ENCODE peak calls at places on chromosome 22, in five cellular contexts. One of them, this sample, is unnamed.

GRCh38 chr22:26687439-26687838 is 30.1 kb downstream of the MIAT start:
- DNase-seq in mammary epithelial cell: no peak
- DNase-seq in fibroblast of mammary gland: no peak
- DNase-seq in lower lobe of right lung: no peak
- DNase-seq in psoas muscle: no peak
- DNase-seq in this sample: no peak

GRCh38 chr22:34236527-34236926 is 316.3 kb upstream of the LARGE1 start:
- DNase-seq in mammary epithelial cell: peak; percentile 15
- DNase-seq in fibroblast of mammary gland: no peak
- DNase-seq in lower lobe of right lung: no peak
- DNase-seq in psoas muscle: peak; percentile 46
- DNase-seq in this sample: no peak

GRCh38 chr22:31126128-31126868 is 3.5 kb downstream of the INPP5J start:
- DNase-seq in mammary epithelial cell: no peak
- DNase-seq in fibroblast of mammary gland: no peak
- DNase-seq in lower lobe of right lung: no peak
- DNase-seq in psoas muscle: no peak
- DNase-seq in this sample: no peak

GRCh38 chr22:27212617-27213177 is 555.3 kb downstream of the MIAT start:
- DNase-seq in mammary epithelial cell: no peak
- DNase-seq in fibroblast of mammary gland: peak; percentile 98
- DNase-seq in lower lobe of right lung: no peak
- DNase-seq in psoas muscle: peak; percentile 60
- DNase-seq in this sample: no peak

GRCh38 chr22:19568337-19569311 is 44.4 kb upstream of the CLDN5 start:
- DNase-seq in mammary epithelial cell: peak; percentile 91
- DNase-seq in fibroblast of mammary gland: peak; percentile 95
- DNase-seq in lower lobe of right lung: no peak
- DNase-seq in psoas muscle: no peak
- DNase-seq in this sample: no peak

GRCh38 chr22:37623075-37624016 is 14.7 kb downstream of the GGA1 start:
- DNase-seq in mammary epithelial cell: no peak
- DNase-seq in fibroblast of mammary gland: peak; percentile 49
- DNase-seq in lower lobe of right lung: peak; percentile 83
- DNase-seq in psoas muscle: peak; percentile 70
- DNase-seq in this sample: no peak

GRCh38 chr22:24156146-24156914 is 25.0 kb upstream of the SUSD2 start:
- DNase-seq in mammary epithelial cell: peak; percentile 36
- DNase-seq in fibroblast of mammary gland: peak; percentile 48
- DNase-seq in lower lobe of right lung: peak; percentile 70
- DNase-seq in psoas muscle: no peak
- DNase-seq in this sample: peak; percentile 89

GRCh38 chr22:28448625-28449024 is 231.0 kb downstream of the TTC28 start:
- DNase-seq in mammary epithelial cell: no peak
- DNase-seq in fibroblast of mammary gland: no peak
- DNase-seq in lower lobe of right lung: no peak
- DNase-seq in psoas muscle: no peak
- DNase-seq in this sample: no peak

GRCh38 chr22:41526802-41527799 is 17.2 kb downstream of the POLR3H start:
- DNase-seq in mammary epithelial cell: no peak
- DNase-seq in fibroblast of mammary gland: peak; percentile 47
- DNase-seq in lower lobe of right lung: peak; percentile 67
- DNase-seq in psoas muscle: peak; percentile 60
- DNase-seq in this sample: peak; percentile 88

GRCh38 chr22:24153353-24153752 is 27.9 kb upstream of the SUSD2 start:
- DNase-seq in mammary epithelial cell: no peak
- DNase-seq in fibroblast of mammary gland: no peak
- DNase-seq in lower lobe of right lung: no peak
- DNase-seq in psoas muscle: no peak
- DNase-seq in this sample: no peak

GRCh38 chr22:44453441-44454112 is 44.5 kb downstream of the RTL6 start:
- DNase-seq in mammary epithelial cell: no peak
- DNase-seq in fibroblast of mammary gland: peak; percentile 4
- DNase-seq in lower lobe of right lung: no peak
- DNase-seq in psoas muscle: no peak
- DNase-seq in this sample: no peak

GRCh38 chr22:38118182-38118581 is 7.7 kb upstream of the BAIAP2L2 start:
- DNase-seq in mammary epithelial cell: no peak
- DNase-seq in fibroblast of mammary gland: no peak
- DNase-seq in lower lobe of right lung: no peak
- DNase-seq in psoas muscle: no peak
- DNase-seq in this sample: no peak

GRCh38 chr22:26460202-26460601 is 23.4 kb downstream of the HPS4 start:
- DNase-seq in mammary epithelial cell: peak; percentile 47
- DNase-seq in fibroblast of mammary gland: no peak
- DNase-seq in lower lobe of right lung: no peak
- DNase-seq in psoas muscle: no peak
- DNase-seq in this sample: no peak

GRCh38 chr22:32713737-32714457 is 87.6 kb upstream of the TIMP3 start:
- DNase-seq in mammary epithelial cell: no peak
- DNase-seq in fibroblast of mammary gland: no peak
- DNase-seq in lower lobe of right lung: no peak
- DNase-seq in psoas muscle: no peak
- DNase-seq in this sample: no peak

DNA sequence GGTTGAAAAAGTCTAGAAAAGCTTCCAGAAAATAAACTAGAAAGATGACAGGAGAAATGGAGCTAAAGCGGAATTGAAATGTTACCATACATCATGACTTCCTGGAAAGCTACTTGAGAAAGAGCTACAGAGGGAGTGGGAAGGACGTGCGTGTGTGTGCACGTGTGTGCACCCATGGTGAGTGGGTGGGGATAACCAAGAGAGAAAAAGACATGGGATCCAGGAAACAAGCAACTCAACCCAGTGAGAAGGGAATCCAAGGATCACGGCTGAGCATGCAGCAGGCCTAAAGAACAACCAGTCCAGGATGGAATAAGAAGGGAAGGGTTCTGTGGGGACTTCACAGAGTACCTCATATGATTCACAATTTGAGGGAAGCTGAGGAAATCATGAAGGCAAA is 21.6 kb downstream of the APOL1 start:
- DNase-seq in mammary epithelial cell: no peak
- DNase-seq in fibroblast of mammary gland: no peak
- DNase-seq in lower lobe of right lung: peak; percentile 70
- DNase-seq in psoas muscle: no peak
- DNase-seq in this sample: peak; percentile 34
- H3K4me3 ChIP-seq in mammary epithelial cell: no peak overlapping the region
- H3K4me3 ChIP-seq in fibroblast of mammary gland: no peak overlapping the region
- H3K4me3 ChIP-seq in lower lobe of right lung: no peak overlapping the region
- H3K4me3 ChIP-seq in psoas muscle: no peak overlapping the region
- H3K4me3 ChIP-seq in this sample: no peak overlapping the region

GRCh38 chr22:50529416-50530279 is at the start of gene TYMP:
- DNase-seq in mammary epithelial cell: no peak
- DNase-seq in fibroblast of mammary gland: no peak
- DNase-seq in lower lobe of right lung: peak; percentile 90
- DNase-seq in psoas muscle: peak; percentile 82
- DNase-seq in this sample: peak; percentile 97

GRCh38 chr22:50526849-50527801 is 1.7 kb upstream of the SCO2 start:
- DNase-seq in mammary epithelial cell: no peak
- DNase-seq in fibroblast of mammary gland: peak; percentile 50
- DNase-seq in lower lobe of right lung: peak; percentile 85
- DNase-seq in psoas muscle: peak; percentile 58
- DNase-seq in this sample: peak; percentile 91

GRCh38 chr22:50525991-50526848 is 822 bp upstream of the SCO2 start:
- DNase-seq in mammary epithelial cell: peak; percentile 74
- DNase-seq in fibroblast of mammary gland: peak; percentile 59
- DNase-seq in lower lobe of right lung: peak; percentile 89
- DNase-seq in psoas muscle: peak; percentile 82
- DNase-seq in this sample: peak; percentile 97

GRCh38 chr22:50528682-50529415 is 963 bp downstream of the TYMP start:
- DNase-seq in mammary epithelial cell: no peak
- DNase-seq in fibroblast of mammary gland: no peak
- DNase-seq in lower lobe of right lung: peak; percentile 64
- DNase-seq in psoas muscle: no peak
- DNase-seq in this sample: peak; percentile 83

GRCh38 chr22:50527921-50528681 is 1.7 kb downstream of the TYMP start:
- DNase-seq in mammary epithelial cell: no peak
- DNase-seq in fibroblast of mammary gland: no peak
- DNase-seq in lower lobe of right lung: peak; percentile 46
- DNase-seq in psoas muscle: peak; percentile 16
- DNase-seq in this sample: peak; percentile 38
- H3K4me3 ChIP-seq in mammary epithelial cell: no peak overlapping the region
- H3K4me3 ChIP-seq in fibroblast of mammary gland: no peak overlapping the region
- H3K4me3 ChIP-seq in lower lobe of right lung: peak overlapping the region; percentile 79
- H3K4me3 ChIP-seq in psoas muscle: peak overlapping the region; percentile 95
- H3K4me3 ChIP-seq in this sample: peak overlapping the region; percentile 85

DNA sequence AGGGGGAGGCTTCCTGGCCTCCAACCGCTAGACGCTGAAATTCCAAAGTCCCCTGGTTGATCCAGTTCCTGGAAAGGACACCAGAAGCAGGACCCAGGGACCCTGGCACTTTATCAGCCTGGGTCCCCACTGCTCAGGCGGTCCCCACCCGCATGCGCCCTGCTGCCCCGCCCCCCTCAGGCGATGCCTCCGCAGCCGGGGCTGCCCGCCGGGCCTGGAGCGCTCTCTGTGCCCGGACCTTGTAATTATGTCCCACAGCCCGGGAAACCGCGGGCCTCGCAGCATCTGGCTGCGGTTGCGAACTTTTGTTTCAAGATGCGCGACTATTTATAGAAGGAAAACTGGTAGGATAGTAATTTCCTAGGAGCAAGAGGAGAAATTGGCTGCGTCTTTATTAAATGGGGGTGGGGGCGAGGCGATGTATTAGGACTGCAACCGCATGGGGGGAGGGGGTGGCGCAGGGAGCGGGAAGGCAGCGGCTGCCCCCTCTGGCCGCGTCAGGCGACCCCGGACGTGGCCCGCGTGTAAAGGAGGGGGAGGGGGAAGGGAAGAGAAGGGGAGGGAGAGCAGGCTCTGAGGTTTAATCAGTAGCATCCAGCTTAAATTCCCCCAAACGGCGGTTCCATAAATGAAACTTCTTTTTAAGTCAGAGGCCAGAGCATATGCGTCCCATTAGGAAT is 6.1 kb downstream of the WNT7B start:
- DNase-seq in mammary epithelial cell: no peak
- DNase-seq in fibroblast of mammary gland: peak; percentile 47
- DNase-seq in lower lobe of right lung: no peak
- DNase-seq in psoas muscle: no peak
- DNase-seq in this sample: no peak
- H3K4me3 ChIP-seq in mammary epithelial cell: peak overlapping the region; percentile 31
- H3K4me3 ChIP-seq in fibroblast of mammary gland: peak overlapping the region; percentile 21
- H3K4me3 ChIP-seq in lower lobe of right lung: peak overlapping the region; percentile 29
- H3K4me3 ChIP-seq in psoas muscle: peak overlapping the region; percentile 50
- H3K4me3 ChIP-seq in this sample: no peak overlapping the region

GRCh38 chr22:25419247-25420113 is 145.0 kb upstream of the GRK3 start:
- DNase-seq in mammary epithelial cell: no peak
- DNase-seq in fibroblast of mammary gland: no peak
- DNase-seq in lower lobe of right lung: peak; percentile 72
- DNase-seq in psoas muscle: no peak
- DNase-seq in this sample: peak; percentile 80

GRCh38 chr22:25417792-25418191 is 146.7 kb upstream of the GRK3 start:
- DNase-seq in mammary epithelial cell: no peak
- DNase-seq in fibroblast of mammary gland: no peak
- DNase-seq in lower lobe of right lung: no peak
- DNase-seq in psoas muscle: no peak
- DNase-seq in this sample: no peak

GRCh38 chr22:25420471-25420924 is 144.0 kb upstream of the GRK3 start:
- DNase-seq in mammary epithelial cell: no peak
- DNase-seq in fibroblast of mammary gland: no peak
- DNase-seq in lower lobe of right lung: no peak
- DNase-seq in psoas muscle: no peak
- DNase-seq in this sample: no peak

DNA sequence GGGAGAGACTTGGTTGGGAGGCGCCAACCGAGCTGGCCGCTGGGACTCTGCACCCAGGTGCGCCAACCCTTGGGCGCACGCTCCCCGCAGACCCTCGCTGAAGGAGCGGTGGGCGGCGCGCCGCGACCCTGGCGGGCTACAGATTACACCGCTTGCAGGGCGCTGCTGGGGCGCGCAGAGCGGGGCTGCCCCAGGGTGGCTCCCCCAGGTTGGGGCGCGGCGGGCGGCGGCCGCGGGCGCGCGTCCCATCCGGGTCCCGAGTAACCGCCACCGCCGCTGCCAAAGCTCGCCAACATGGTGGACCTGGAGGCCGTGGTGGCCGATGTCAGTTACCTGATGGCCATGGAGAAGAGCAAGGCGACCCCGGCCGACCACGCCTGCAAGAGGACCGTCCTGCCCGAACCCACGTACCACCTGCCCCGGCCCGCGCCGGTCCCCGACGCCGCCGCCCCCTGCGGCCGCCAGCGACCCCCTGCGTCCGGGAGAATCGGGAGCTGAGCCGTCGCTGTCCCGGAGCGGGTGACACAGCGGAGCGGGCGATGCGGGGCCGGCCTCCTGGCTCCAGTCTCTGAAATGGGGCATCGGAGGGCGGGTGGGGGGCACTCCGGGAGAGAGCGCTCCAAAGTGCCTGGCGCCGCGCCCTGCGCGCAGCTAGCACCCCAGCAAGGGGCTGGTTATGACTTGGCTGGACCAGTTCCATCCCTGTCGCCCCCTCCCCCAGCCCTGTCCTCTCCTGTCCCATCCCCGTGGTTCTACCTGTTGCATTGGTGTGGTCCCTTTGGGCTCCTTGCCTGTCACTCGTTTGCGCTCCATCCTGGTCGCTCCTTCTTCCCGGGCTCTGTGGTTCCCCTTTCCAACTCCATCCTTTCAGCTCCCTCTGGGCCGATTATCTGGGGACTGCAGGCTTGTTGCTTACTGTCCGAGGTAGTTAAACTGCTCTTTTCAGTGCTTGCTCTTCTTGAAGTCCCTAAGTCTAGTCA is 143.3 kb upstream of the GRK3 start:
- DNase-seq in mammary epithelial cell: no peak
- DNase-seq in fibroblast of mammary gland: no peak
- DNase-seq in lower lobe of right lung: no peak
- DNase-seq in psoas muscle: no peak
- DNase-seq in this sample: no peak
- H3K4me3 ChIP-seq in mammary epithelial cell: no peak overlapping the region
- H3K4me3 ChIP-seq in fibroblast of mammary gland: no peak overlapping the region
- H3K4me3 ChIP-seq in lower lobe of right lung: peak overlapping the region; percentile 41
- H3K4me3 ChIP-seq in psoas muscle: peak overlapping the region; percentile 57
- H3K4me3 ChIP-seq in this sample: no peak overlapping the region

This sample was measured in left lung.